ENCODE peak calls at places on chromosomes 13 and 19, in nine cellular contexts. H is non-pigmented ciliary epithelial cell; S is T-helper 9 cell; M is Kasumi-1; B is endodermal cell; Y is epithelial cell of proximal tubule; F is RPMI7951; A is stimulated activated CD4-positive, alpha-beta T cell treated with anti-CD3 and anti-CD28 coated beads, Interleukin-2, amount 100 ng/mL, for 48 hours; V is ELF-1. Q is an unnamed sample.

GRCh38 chr13:70390968-70391367 is 282.7 kb upstream of the KLHL1 start:
- DNase-seq in H (no peak), S (no peak), M (no peak), B (no peak), Y (no peak), F (no peak), A (no peak), V (no peak), Q (no peak)

GRCh38 chr13:42398542-42398941 is 126.6 kb downstream of the AKAP11 start:
- DNase-seq in H (no peak), S (no peak), M (no peak), B (no peak), Y (no peak), F (peak), A (no peak), V (peak), Q (no peak)

GRCh38 chr19:1210227-1210538 is 4.6 kb downstream of the STK11 start:
- DNase-seq in H (no peak), S (no peak), M (no peak), B (no peak), Y (no peak), F (no peak), A (no peak), V (no peak), Q (no peak)

GRCh38 chr19:1276620-1277007 is 1.3 kb downstream of the FAM174C start:
- DNase-seq in H (no peak), S (no peak), M (no peak), B (no peak), Y (no peak), F (no peak), A (no peak), V (no peak), Q (no peak)

GRCh38 chr19:860481-861098 is 1.1 kb downstream of the CFD start:
- DNase-seq in H (no peak), S (peak), M (peak), B (peak), Y (no peak), F (peak), A (peak), V (peak), Q (peak)

GRCh38 chr19:55173717-55174409 is 6.2 kb downstream of the SYT5 start:
- DNase-seq in H (no peak), S (no peak), M (no peak), B (peak), Y (no peak), F (peak), A (peak), V (peak), Q (peak)

GRCh38 chr19:44741841-44742352 is 6.6 kb upstream of the BCL3 start:
- DNase-seq in H (peak), S (no peak), M (peak), B (peak), Y (peak), F (peak), A (no peak), V (peak), Q (peak)

GRCh38 chr13:106362637-106363036 is 172.8 kb downstream of the EFNB2 start:
- DNase-seq in H (no peak), S (no peak), M (no peak), B (no peak), Y (no peak), F (no peak), A (no peak), V (no peak), Q (no peak)

GRCh38 chr19:58002384-58003152 is at the start of gene ZNF606:
- DNase-seq in H (peak), S (peak), M (peak), B (peak), Y (peak), F (peak), A (peak), V (peak), Q (peak)